ENCODE peak calls at places on chromosomes 5 and 9, in six cellular contexts. One of them, this sample, is unnamed.

GRCh38 chr5:142770650-142771609 is 753 bp downstream of the ARHGAP26 start:
- DNase-seq in EL: peak; percentile 62
- DNase-seq in progenitor cell of endocrine pancreas: peak; percentile 42
- DNase-seq in dorsolateral prefrontal cortex: peak; percentile 67
- DNase-seq in stimulated activated CD8-positive, alpha-beta memory T cell treated with anti-CD3 and anti-CD28 coated beads, Interleukin-4, amount 100 ng/mL, for 1 hour: peak; percentile 33
- DNase-seq in M059J: peak; percentile 71
- DNase-seq in this sample: no peak

GRCh38 chr5:129112295-129112694 is 17.7 kb downstream of the ISOC1 start:
- DNase-seq in EL: no peak
- DNase-seq in progenitor cell of endocrine pancreas: no peak
- DNase-seq in dorsolateral prefrontal cortex: no peak
- DNase-seq in stimulated activated CD8-positive, alpha-beta memory T cell treated with anti-CD3 and anti-CD28 coated beads, Interleukin-4, amount 100 ng/mL, for 1 hour: no peak
- DNase-seq in M059J: no peak
- DNase-seq in this sample: peak; percentile 48

GRCh38 chr9:94097788-94098413 is 13.6 kb downstream of the PTPDC1 start:
- DNase-seq in EL: peak; percentile 95
- DNase-seq in progenitor cell of endocrine pancreas: no peak
- DNase-seq in dorsolateral prefrontal cortex: peak; percentile 76
- DNase-seq in stimulated activated CD8-positive, alpha-beta memory T cell treated with anti-CD3 and anti-CD28 coated beads, Interleukin-4, amount 100 ng/mL, for 1 hour: no peak
- DNase-seq in M059J: peak; percentile 95
- DNase-seq in this sample: peak; percentile 88

GRCh38 chr5:73282383-73282782 is 109.4 kb downstream of the TMEM174 start:
- DNase-seq in EL: no peak
- DNase-seq in progenitor cell of endocrine pancreas: no peak
- DNase-seq in dorsolateral prefrontal cortex: no peak
- DNase-seq in stimulated activated CD8-positive, alpha-beta memory T cell treated with anti-CD3 and anti-CD28 coated beads, Interleukin-4, amount 100 ng/mL, for 1 hour: no peak
- DNase-seq in M059J: no peak
- DNase-seq in this sample: no peak

GRCh38 chr5:115577329-115577728 is 24.9 kb downstream of the TICAM2 start:
- DNase-seq in EL: peak; percentile 28
- DNase-seq in progenitor cell of endocrine pancreas: no peak
- DNase-seq in dorsolateral prefrontal cortex: no peak
- DNase-seq in stimulated activated CD8-positive, alpha-beta memory T cell treated with anti-CD3 and anti-CD28 coated beads, Interleukin-4, amount 100 ng/mL, for 1 hour: no peak
- DNase-seq in M059J: no peak
- DNase-seq in this sample: peak; percentile 66

GRCh38 chr9:77588319-77588937 is 59.7 kb downstream of the GNA14 start:
- DNase-seq in EL: peak; percentile 91
- DNase-seq in progenitor cell of endocrine pancreas: no peak
- DNase-seq in dorsolateral prefrontal cortex: no peak
- DNase-seq in stimulated activated CD8-positive, alpha-beta memory T cell treated with anti-CD3 and anti-CD28 coated beads, Interleukin-4, amount 100 ng/mL, for 1 hour: no peak
- DNase-seq in M059J: peak; percentile 79
- DNase-seq in this sample: peak; percentile 85

GRCh38 chr5:78377056-78377717 is 16.8 kb downstream of the SCAMP1 start:
- DNase-seq in EL: peak; percentile 31
- DNase-seq in progenitor cell of endocrine pancreas: no peak
- DNase-seq in dorsolateral prefrontal cortex: no peak
- DNase-seq in stimulated activated CD8-positive, alpha-beta memory T cell treated with anti-CD3 and anti-CD28 coated beads, Interleukin-4, amount 100 ng/mL, for 1 hour: no peak
- DNase-seq in M059J: peak; percentile 38
- DNase-seq in this sample: peak; percentile 40

GRCh38 chr9:81028504-81028903 is 660.8 kb downstream of the TLE1 start:
- DNase-seq in EL: peak; percentile 93
- DNase-seq in progenitor cell of endocrine pancreas: no peak
- DNase-seq in dorsolateral prefrontal cortex: no peak
- DNase-seq in stimulated activated CD8-positive, alpha-beta memory T cell treated with anti-CD3 and anti-CD28 coated beads, Interleukin-4, amount 100 ng/mL, for 1 hour: no peak
- DNase-seq in M059J: peak; percentile 96
- DNase-seq in this sample: peak; percentile 91

GRCh38 chr9:73553295-73553694 is 401.6 kb downstream of the ANXA1 start:
- DNase-seq in EL: no peak
- DNase-seq in progenitor cell of endocrine pancreas: no peak
- DNase-seq in dorsolateral prefrontal cortex: no peak
- DNase-seq in stimulated activated CD8-positive, alpha-beta memory T cell treated with anti-CD3 and anti-CD28 coated beads, Interleukin-4, amount 100 ng/mL, for 1 hour: no peak
- DNase-seq in M059J: no peak
- DNase-seq in this sample: no peak

GRCh38 chr5:951940-952596 is 56.5 kb upstream of the NKD2 start:
- DNase-seq in EL: no peak
- DNase-seq in progenitor cell of endocrine pancreas: no peak
- DNase-seq in dorsolateral prefrontal cortex: no peak
- DNase-seq in stimulated activated CD8-positive, alpha-beta memory T cell treated with anti-CD3 and anti-CD28 coated beads, Interleukin-4, amount 100 ng/mL, for 1 hour: no peak
- DNase-seq in M059J: no peak
- DNase-seq in this sample: no peak

GRCh38 chr9:120477534-120478001 is 102.4 kb downstream of the CDK5RAP2 start:
- DNase-seq in EL: peak; percentile 74
- DNase-seq in progenitor cell of endocrine pancreas: peak; percentile 15
- DNase-seq in dorsolateral prefrontal cortex: peak; percentile 67
- DNase-seq in stimulated activated CD8-positive, alpha-beta memory T cell treated with anti-CD3 and anti-CD28 coated beads, Interleukin-4, amount 100 ng/mL, for 1 hour: no peak
- DNase-seq in M059J: peak; percentile 92
- DNase-seq in this sample: peak; percentile 86